ENCODE peak calls at places on chromosomes 3 and 15, in seven cellular contexts. One of them, this sample, is unnamed.

GRCh38 chr3:136728918-136729317 is 23.3 kb downstream of the STAG1 start:
- DNase-seq in B cell: no peak
- DNase-seq in mesendoderm: peak
- DNase-seq in NB4: no peak
- DNase-seq in effector CD4-positive, alpha-beta T cell: no peak
- DNase-seq in memory B cell: no peak
- DNase-seq in iris pigment epithelial cell: peak
- DNase-seq in this sample: no peak

GRCh38 chr3:189457201-189457607 is 174.0 kb upstream of the TP63 start:
- DNase-seq in B cell: no peak
- DNase-seq in memory B cell: no peak
- DNase-seq in mesendoderm: no peak
- DNase-seq in NB4: no peak
- DNase-seq in iris pigment epithelial cell: peak
- DNase-seq in effector CD4-positive, alpha-beta T cell: no peak
- DNase-seq in this sample: no peak

GRCh38 chr3:41575754-41576153 is 376.4 kb downstream of the CTNNB1 start:
- DNase-seq in memory B cell: no peak
- DNase-seq in iris pigment epithelial cell: no peak
- DNase-seq in effector CD4-positive, alpha-beta T cell: no peak
- DNase-seq in mesendoderm: no peak
- DNase-seq in B cell: no peak
- DNase-seq in NB4: no peak
- DNase-seq in this sample: no peak

GRCh38 chr15:80693682-80694623 is 1.2 kb upstream of the ABHD17C start:
- DNase-seq in iris pigment epithelial cell: peak
- DNase-seq in mesendoderm: no peak
- DNase-seq in B cell: no peak
- DNase-seq in NB4: peak
- DNase-seq in effector CD4-positive, alpha-beta T cell: no peak
- DNase-seq in memory B cell: no peak
- DNase-seq in this sample: peak

GRCh38 chr3:36362973-36363372 is 17.3 kb upstream of the STAC start:
- DNase-seq in mesendoderm: peak
- DNase-seq in NB4: no peak
- DNase-seq in memory B cell: no peak
- DNase-seq in B cell: no peak
- DNase-seq in iris pigment epithelial cell: peak
- DNase-seq in effector CD4-positive, alpha-beta T cell: no peak
- DNase-seq in this sample: no peak

GRCh38 chr3:190370369-190370768 is 17.6 kb upstream of the CLDN16 start:
- DNase-seq in mesendoderm: no peak
- DNase-seq in memory B cell: no peak
- DNase-seq in NB4: no peak
- DNase-seq in B cell: no peak
- DNase-seq in iris pigment epithelial cell: no peak
- DNase-seq in effector CD4-positive, alpha-beta T cell: no peak
- DNase-seq in this sample: no peak

GRCh38 chr3:57953541-57953940 is 54.7 kb upstream of the FLNB start:
- DNase-seq in effector CD4-positive, alpha-beta T cell: no peak
- DNase-seq in iris pigment epithelial cell: no peak
- DNase-seq in mesendoderm: no peak
- DNase-seq in memory B cell: no peak
- DNase-seq in NB4: no peak
- DNase-seq in B cell: no peak
- DNase-seq in this sample: no peak

GRCh38 chr3:196323723-196324122 is 5.7 kb upstream of the DYNLT2B start:
- DNase-seq in iris pigment epithelial cell: peak
- DNase-seq in B cell: no peak
- DNase-seq in mesendoderm: peak
- DNase-seq in NB4: peak
- DNase-seq in memory B cell: no peak
- DNase-seq in effector CD4-positive, alpha-beta T cell: no peak
- DNase-seq in this sample: no peak